ENCODE peak calls at places on chromosomes 3 and 15, in six cellular contexts. P, Z, S, R, N and W are unnamed samples.

GRCh38 chr15:32704343-32705076 is 13.3 kb upstream of the GREM1 start:
- DNase-seq in R (no peak), S (no peak), Z (no peak), P (no peak), N (no peak), W (no peak)

GRCh38 chr3:151168269-151169094 is 34.5 kb downstream of the GPR171 start:
- DNase-seq in S (peak; percentile 41), Z (peak; percentile 82), R (peak; percentile 83), P (peak; percentile 75), N (peak; percentile 87), W (no peak)

GRCh38 chr3:13896473-13897154 is 16.7 kb upstream of the WNT7A start:
- DNase-seq in R (no peak), P (peak; percentile 45), N (peak; percentile 61), S (peak; percentile 30), Z (peak; percentile 86), W (peak; percentile 58)

GRCh38 chr3:139439278-139439677 is 37.0 kb downstream of the RBP2 start:
- DNase-seq in N (no peak), R (no peak), S (no peak), P (no peak), Z (no peak), W (no peak)

GRCh38 chr3:160837394-160837975 is 81.5 kb downstream of the PPM1L start:
- DNase-seq in N (no peak), R (no peak), Z (no peak), S (no peak), P (no peak), W (no peak)

GRCh38 chr15:69092159-69092558 is 68.3 kb upstream of the GLCE start:
- DNase-seq in R (no peak), P (no peak), N (no peak), Z (no peak), S (no peak), W (no peak)

GRCh38 chr3:69723389-69723788 is 15.9 kb upstream of the MITF start:
- DNase-seq in S (no peak), R (no peak), Z (no peak), N (no peak), P (no peak), W (no peak)

GRCh38 chr3:39413691-39414420 is 7.3 kb downstream of the RPSA start:
- DNase-seq in R (no peak), N (no peak), Z (peak; percentile 66), S (no peak), P (no peak), W (no peak)

GRCh38 chr3:178711753-178712152 is 175.5 kb downstream of the KCNMB2 start:
- DNase-seq in S (no peak), Z (no peak), N (no peak), P (no peak), R (no peak), W (no peak)

GRCh38 chr3:116734243-116734642 is 24.7 kb downstream of the TUSC7 start:
- DNase-seq in S (no peak), R (no peak), Z (no peak), P (no peak), N (no peak), W (no peak)

GRCh38 chr3:194009019-194009418 is 126.9 kb upstream of the HES1 start:
- DNase-seq in R (no peak), N (no peak), S (no peak), Z (no peak), P (no peak), W (no peak)

GRCh38 chr15:91407237-91407889 is 307.3 kb downstream of the SV2B start:
- DNase-seq in Z (no peak), P (no peak), R (no peak), S (no peak), N (no peak), W (no peak)

GRCh38 chr15:73283341-73283962 is 85.3 kb downstream of the HCN4 start:
- DNase-seq in P (no peak), S (no peak), R (no peak), Z (no peak), N (no peak), W (no peak)

GRCh38 chr15:42102646-42103235 is 8.4 kb upstream of the PLA2G4D start:
- DNase-seq in S (no peak), Z (no peak), N (no peak), P (no peak), R (no peak), W (no peak)

GRCh38 chr3:58052373-58053273 is 44.4 kb downstream of the FLNB start:
- DNase-seq in S (no peak), P (no peak), N (no peak), R (peak; percentile 31), Z (no peak), W (no peak)

GRCh38 chr15:70703483-70703882 is 59.9 kb downstream of the UACA start:
- DNase-seq in R (no peak), Z (no peak), S (no peak), N (no peak), P (no peak), W (no peak)